ENCODE peak calls at places on chromosome 15, in six cellular contexts. D is neural progenitor cell, P is cardiac muscle cell, B is sigmoid colon, C is tibial artery, A is mucosa of descending colon. V is an unnamed sample. For H3K4me1, the result is how much of the 10 kb centered on the place peaks cover.

GRCh38 chr15:91129436-91129835 is 29.4 kb downstream of the SV2B start:
- DNase-seq in A (no peak), C (no peak), P (no peak), B (no peak), D (no peak), V (no peak)

GRCh38 chr15:31871159-31871886 is 159.0 kb upstream of the CHRNA7 start:
- DNase-seq in D (no peak), A (no peak), C (no peak), B (no peak), P (no peak), V (no peak)

GRCh38 chr15:69342460-69343076 is 43.9 kb downstream of the PAQR5 start:
- DNase-seq in B (no peak), P (peak), D (no peak), A (no peak), C (no peak), V (no peak)

GRCh38 chr15:79071901-79072300 is 18.7 kb downstream of the RASGRF1 start:
- DNase-seq in A (no peak), B (peak), P (no peak), C (peak), D (no peak), V (no peak)

GRCh38 chr15:46088486-46089437 is 453.9 kb downstream of the SQOR start:
- DNase-seq in C (no peak), D (no peak), P (no peak), B (no peak), A (no peak), V (no peak)

GRCh38 chr15:94582368-94582767 is 351.0 kb downstream of the MCTP2 start:
- DNase-seq in A (no peak), C (no peak), P (peak), D (peak), B (peak), V (no peak)

GRCh38 chr15:51969728-51970127 is 1.9 kb downstream of the LEO1 start:
- DNase-seq in A (no peak), D (no peak), B (no peak), P (no peak), C (no peak), V (no peak)

GRCh38 chr15:29252231-29252630 is 17.4 kb downstream of the NSMCE3 start:
- DNase-seq in A (no peak), C (no peak), B (no peak), P (no peak), D (no peak), V (no peak)

GRCh38 chr15:40314723-40315276 is 7.1 kb upstream of the PLCB2 start:
- DNase-seq in C (no peak), D (no peak), A (no peak), P (no peak), B (no peak), V (no peak)

GRCh38 chr15:97904196-97904572 is 56.3 kb upstream of the ARRDC4 start:
- DNase-seq in P (peak), A (peak), B (peak), D (peak), C (peak), V (peak)

GRCh38 chr15:38878946-38879345 is 314.3 kb upstream of the RASGRP1 start:
- DNase-seq in B (no peak), D (no peak), C (no peak), P (no peak), A (no peak), V (no peak)

GRCh38 chr15:94042163-94042954 is 189.0 kb upstream of the MCTP2 start:
- DNase-seq in B (no peak), A (no peak), C (no peak), D (no peak), P (no peak), V (no peak)

GRCh38 chr15:65903296-65904073 is 34.2 kb downstream of the RAB11A start:
- DNase-seq in P (peak), B (no peak), D (no peak), A (no peak), C (no peak), V (no peak)

GRCh38 chr15:58425185-58425584 is 6.6 kb upstream of the LIPC start:
- DNase-seq in C (no peak), A (no peak), D (no peak), P (no peak), B (no peak), V (no peak)

GRCh38 chr15:58447244-58448010 is 15.6 kb downstream of the LIPC start:
- DNase-seq in D (no peak), B (no peak), A (no peak), C (no peak), P (no peak), V (no peak)

GRCh38 chr15:62472616-62473299 is 307.7 kb upstream of the C2CD4B start:
- DNase-seq in D (peak), C (no peak), B (peak), P (peak), A (no peak), V (no peak)

GRCh38 chr15:65930134-65930533 is 60.8 kb downstream of the RAB11A start:
- DNase-seq in P (no peak), A (no peak), C (no peak), D (no peak), B (no peak), V (no peak)

GRCh38 chr15:56886450-56886856 is 32.0 kb upstream of the TCF12 start:
- DNase-seq in B (no peak), P (no peak), C (peak), A (no peak), D (peak), V (no peak)

GRCh38 chr15:29812384-29812694 is 9.9 kb downstream of the TJP1 start:
- DNase-seq in P (no peak), B (no peak), C (no peak), A (no peak), D (no peak), V (no peak)

GRCh38 chr15:80404057-80404718 is at the start of gene ARNT2:
- DNase-seq in B (no peak), D (peak), C (no peak), P (peak), A (no peak), V (no peak)

GRCh38 chr15:62648954-62649353 is 393.6 kb upstream of the TPM1 start:
- DNase-seq in B (no peak), P (peak), A (no peak), C (no peak), D (no peak), V (no peak)

GRCh38 chr15:50971115-50971514 is 62.6 kb downstream of the AP4E1 start:
- DNase-seq in C (no peak), P (no peak), D (no peak), A (no peak), B (no peak), V (no peak)

GRCh38 chr15:62822228-62822627 is 220.3 kb upstream of the TPM1 start:
- DNase-seq in A (no peak), B (no peak), P (no peak), D (no peak), C (no peak), V (no peak)

GRCh38 chr15:59104602-59104911 is 389 bp upstream of the CCNB2 start:
- DNase-seq in A (no peak), B (no peak), C (no peak), P (no peak), D (no peak), V (no peak)

GRCh38 chr15:87672309-87672897 is 584.1 kb downstream of the NTRK3 start:
- DNase-seq in A (no peak), D (peak), C (peak), B (no peak), P (peak), V (no peak)

GRCh38 chr15:39247574-39247973 is 333.3 kb upstream of the THBS1 start:
- DNase-seq in P (no peak), A (no peak), D (no peak), B (no peak), C (no peak), V (no peak)

GRCh38 chr15:25894371-25894902 is 31.3 kb upstream of the ATP10A start:
- DNase-seq in A (no peak), C (no peak), P (no peak), D (no peak), B (no peak), V (no peak)

GRCh38 chr15:85457392-85457968 is 77.1 kb downstream of the AKAP13 start:
- DNase-seq in P (no peak), B (no peak), A (no peak), D (no peak), C (no peak), V (no peak)

GRCh38 chr15:34725565-34725964 is 29.2 kb downstream of the GJD2 start:
- DNase-seq in A (no peak), P (no peak), D (no peak), B (no peak), C (no peak), V (no peak)

GRCh38 chr15:79380755-79381499 is 51.2 kb upstream of the MINAR1 start:
- DNase-seq in B (peak), P (peak), C (peak), D (peak), A (peak), V (peak)

GRCh38 chr15:95761742-95762141 is 568.8 kb upstream of the NR2F2 start:
- DNase-seq in C (no peak), A (no peak), D (peak), B (no peak), P (peak), V (no peak)

DNA sequence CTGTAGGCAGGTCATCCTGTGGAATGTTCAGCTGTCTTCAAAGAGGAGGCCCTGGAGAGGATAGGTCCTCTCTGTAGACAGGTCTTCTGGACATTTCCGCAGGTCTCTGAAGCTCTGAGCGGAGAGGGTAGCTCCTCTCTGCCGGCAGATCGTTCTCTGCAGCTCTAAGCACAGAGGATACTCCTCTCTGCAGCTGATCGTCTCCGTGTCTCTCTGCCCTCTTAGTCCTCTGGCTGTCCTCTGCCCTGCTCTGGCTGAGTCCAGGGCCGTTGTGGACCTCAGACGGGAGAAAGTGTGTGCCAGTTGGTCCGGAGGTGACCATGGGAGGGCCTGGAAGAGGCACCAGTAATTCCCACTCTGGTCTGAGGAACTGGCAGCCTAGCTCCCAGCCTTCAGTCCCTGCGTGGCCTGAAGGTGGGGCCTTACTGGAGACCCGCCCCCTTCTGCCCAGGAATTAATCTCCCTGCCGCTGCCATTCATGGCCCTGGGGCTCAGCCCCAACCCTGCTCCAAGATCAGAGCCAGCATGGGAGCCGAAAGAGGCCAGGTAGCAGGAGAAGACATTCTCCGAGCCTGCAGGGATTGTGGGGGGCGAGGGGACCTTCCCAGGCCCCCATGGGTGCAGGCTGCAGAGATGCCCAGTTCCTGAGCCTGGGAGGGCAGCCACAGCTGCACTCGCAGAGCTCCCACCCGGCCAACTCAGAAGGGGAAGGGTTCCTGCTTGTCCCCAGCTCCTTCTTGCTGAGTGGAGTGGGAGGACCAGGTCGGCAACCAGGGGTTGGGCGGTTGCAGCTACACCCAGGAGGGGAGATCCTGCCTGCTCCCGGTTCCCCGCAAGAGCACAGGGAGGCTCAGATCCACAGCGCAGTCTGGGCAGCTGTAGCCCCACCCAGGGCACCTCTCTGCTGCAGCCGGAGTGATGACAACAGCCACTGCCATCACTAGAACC is 488.7 kb downstream of the RSL24D1 start:
- DNase-seq in B (peak), P (no peak), D (no peak), A (no peak), C (no peak), V (no peak)
- H3K4me1 ChIP-seq in B (under half), P (under half), D (under half), A (under half), C (under half), V (under half)

GRCh38 chr15:77991029-77991406 is 86.5 kb downstream of the TBC1D2B start:
- DNase-seq in C (no peak), A (no peak), B (peak), D (no peak), P (no peak), V (no peak)

GRCh38 chr15:77985031-77985930 is 92.2 kb downstream of the TBC1D2B start:
- DNase-seq in P (no peak), D (no peak), A (peak), C (no peak), B (peak), V (no peak)

GRCh38 chr15:77985931-77986480 is 91.5 kb downstream of the TBC1D2B start:
- DNase-seq in D (no peak), P (no peak), B (peak), A (no peak), C (no peak), V (peak)

GRCh38 chr15:77986891-77987764 is 90.4 kb downstream of the TBC1D2B start:
- DNase-seq in P (no peak), C (no peak), B (peak), D (peak), A (peak), V (no peak)

DNA sequence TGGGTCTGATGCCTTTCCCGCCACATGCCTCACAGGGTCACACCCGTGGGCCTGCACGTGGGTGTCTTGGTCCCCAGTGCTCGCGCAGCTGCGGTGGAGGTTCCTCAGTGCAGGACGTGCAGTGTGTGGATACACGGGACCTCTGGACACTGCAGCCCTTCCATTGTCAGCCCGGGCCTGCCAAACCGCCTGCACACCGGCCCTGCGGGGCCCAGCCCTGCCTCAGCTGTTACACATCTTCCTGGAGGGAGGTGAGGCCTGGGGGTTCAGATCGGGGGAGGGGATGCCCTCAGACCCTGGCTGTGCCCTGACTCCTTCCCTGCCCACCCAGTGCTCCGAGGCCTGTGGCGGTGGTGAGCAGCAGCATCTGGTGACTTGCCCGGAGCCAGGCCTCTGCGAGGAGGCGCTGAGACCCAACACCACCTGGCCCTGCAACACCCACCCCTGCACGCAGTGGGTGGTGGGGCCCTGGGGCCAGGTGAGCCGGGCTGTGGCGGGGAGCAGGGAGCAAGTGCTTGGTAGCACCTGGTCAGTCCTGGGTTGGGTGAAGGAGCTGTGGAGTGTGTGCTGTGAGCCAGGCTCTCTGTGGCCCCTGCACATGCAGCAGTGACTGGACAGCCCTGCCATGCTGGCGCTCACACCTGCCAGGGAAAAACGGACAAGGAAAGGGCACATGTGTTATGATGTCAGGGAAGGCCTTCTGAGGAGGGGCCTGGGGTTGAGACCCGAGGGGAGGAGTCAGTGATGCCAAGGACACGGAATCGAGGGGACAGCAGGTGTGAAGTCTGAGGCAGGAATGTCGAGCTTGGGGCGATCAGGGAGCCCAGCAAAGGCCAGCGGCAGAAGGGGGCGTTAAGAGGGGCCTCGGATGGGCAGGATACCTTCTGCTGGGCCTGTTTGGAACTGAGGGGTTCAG is 88.9 kb downstream of the TBC1D2B start:
- DNase-seq in A (peak), D (no peak), C (no peak), B (peak), P (no peak), V (no peak)
- H3K4me1 ChIP-seq in A (under half), D (under half), C (under half), B (under half), P (under half), V (under half)

GRCh38 chr15:67164401-67164791 is 90.1 kb downstream of the AAGAB start:
- DNase-seq in A (peak), C (no peak), D (no peak), B (no peak), P (peak), V (peak)

GRCh38 chr15:67166280-67167009 is 88.0 kb downstream of the AAGAB start:
- DNase-seq in P (no peak), A (no peak), D (no peak), C (no peak), B (peak), V (peak)

GRCh38 chr15:67164811-67165652 is 89.4 kb downstream of the AAGAB start:
- DNase-seq in D (peak), P (peak), C (peak), A (peak), B (peak), V (no peak)

GRCh38 chr15:67167131-67167530 is 87.3 kb downstream of the AAGAB start:
- DNase-seq in B (no peak), A (peak), P (no peak), C (no peak), D (no peak), V (no peak)

GRCh38 chr15:67165653-67166260 is 88.7 kb downstream of the AAGAB start:
- DNase-seq in B (peak), C (no peak), P (no peak), D (peak), A (peak), V (peak)
- H3K4me1 ChIP-seq in B (under half), C (under half), P (under half), D (under half), A (under half), V (under half)

DNA sequence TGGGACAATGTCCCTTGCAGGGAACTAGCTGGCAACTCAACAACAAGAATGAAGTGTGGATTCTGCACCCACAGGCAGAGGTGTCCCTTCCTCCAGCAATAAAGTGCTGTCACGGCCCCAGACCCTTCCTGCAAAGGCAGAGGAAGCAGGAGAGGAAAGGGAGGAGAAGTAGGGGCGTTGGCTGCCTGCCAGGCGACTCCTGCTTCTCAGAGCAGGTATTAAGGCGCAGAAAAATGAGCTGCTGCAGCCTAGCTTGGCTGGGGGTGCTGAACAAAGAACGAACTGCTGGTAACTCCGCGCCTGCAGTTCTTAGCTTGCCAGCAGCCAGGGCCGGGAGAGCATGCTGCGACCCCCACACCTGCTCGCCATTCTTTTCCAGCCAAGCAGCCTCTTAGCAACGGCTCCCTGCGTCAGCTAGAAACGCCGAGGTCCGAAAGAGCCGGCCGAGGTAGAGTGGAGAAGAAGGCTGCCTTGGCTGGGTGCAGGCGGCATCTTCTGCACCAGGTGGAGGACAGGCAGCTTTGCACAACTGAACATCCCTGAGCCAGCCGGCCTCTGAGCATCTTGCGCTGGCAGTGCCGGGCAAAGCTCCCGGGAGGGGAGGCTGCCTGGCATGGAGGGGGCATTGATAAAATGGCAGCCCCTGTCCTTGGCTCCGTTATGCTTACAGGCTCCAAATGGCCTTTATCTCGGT is 296.0 kb downstream of the MEX3B start:
- DNase-seq in B (no peak), P (peak), D (peak), A (no peak), C (no peak), V (no peak)
- H3K4me1 ChIP-seq in B (under half), P (under half), D (under half), A (under half), C (under half), V (under half)